ENCODE peak calls at places on chromosomes 6 and 20, in eight cellular contexts. F, J, I, Z, G, K, D and E are unnamed samples.

GRCh38 chr6:40819182-40819834 is 219.7 kb downstream of the UNC5CL start:
- DNase-seq in D (no peak), F (no peak), J (no peak), Z (no peak), I (no peak), G (no peak), K (no peak), E (no peak)

GRCh38 chr20:48278961-48279481 is 493.7 kb upstream of the SULF2 start:
- DNase-seq in Z (no peak), I (no peak), F (no peak), K (no peak), J (peak; percentile 35), G (no peak), D (no peak), E (no peak)

GRCh38 chr6:154510144-154510905 is at the start of gene CNKSR3:
- DNase-seq in D (peak; percentile 93), K (peak; percentile 96), I (peak; percentile 97), J (peak; percentile 95), F (peak; percentile 29), G (peak; percentile 59), Z (peak; percentile 93), E (no peak)

GRCh38 chr6:147106759-147107401 is 97.3 kb upstream of the STXBP5 start:
- DNase-seq in D (no peak), F (no peak), K (no peak), Z (peak; percentile 39), I (no peak), J (peak; percentile 83), G (no peak), E (no peak)

GRCh38 chr20:60071965-60072364 is 113.7 kb downstream of the CDH26 start:
- DNase-seq in G (no peak), I (no peak), D (no peak), K (no peak), Z (no peak), J (peak; percentile 9), F (no peak), E (no peak)

GRCh38 chr20:56626367-56627121 is 2.6 kb upstream of the TFAP2C start:
- DNase-seq in F (peak; percentile 12), J (no peak), D (no peak), K (no peak), Z (no peak), I (peak; percentile 75), G (no peak), E (no peak)

GRCh38 chr6:53353624-53354023 is 4.9 kb upstream of the ELOVL5 start:
- DNase-seq in D (no peak), Z (no peak), G (no peak), K (no peak), J (no peak), I (no peak), F (no peak), E (no peak)

GRCh38 chr20:23868321-23868720 is 11.2 kb downstream of the CST5 start:
- DNase-seq in G (no peak), K (no peak), F (no peak), I (no peak), Z (no peak), D (no peak), J (no peak), E (no peak)

GRCh38 chr6:169445227-169445626 is 191.6 kb upstream of the THBS2 start:
- DNase-seq in Z (no peak), J (no peak), D (no peak), K (no peak), I (no peak), G (no peak), F (no peak), E (no peak)

GRCh38 chr6:79277109-79277508 is 42.6 kb upstream of the HMGN3 start:
- DNase-seq in K (no peak), D (no peak), J (peak; percentile 1), I (no peak), F (no peak), Z (no peak), G (peak; percentile 29), E (no peak)

GRCh38 chr6:81783893-81784292 is 31.4 kb upstream of the TENT5A start:
- DNase-seq in F (no peak), Z (no peak), K (no peak), I (no peak), J (no peak), D (no peak), G (no peak), E (no peak)

GRCh38 chr6:120556491-120556890 is 777.8 kb downstream of the TBC1D32 start:
- DNase-seq in K (peak; percentile 75), Z (no peak), I (no peak), D (no peak), G (no peak), J (no peak), F (no peak), E (no peak)

GRCh38 chr6:33815854-33816253 is 12.1 kb upstream of the MLN start:
- DNase-seq in I (peak; percentile 35), F (no peak), K (peak; percentile 18), G (no peak), D (peak; percentile 14), Z (no peak), J (no peak), E (no peak)

GRCh38 chr6:112665114-112665513 is 318.0 kb downstream of the RFPL4B start:
- DNase-seq in D (no peak), Z (peak; percentile 15), K (no peak), G (no peak), J (peak; percentile 77), I (no peak), F (no peak), E (no peak)

GRCh38 chr6:161882196-161882595 is 608.3 kb upstream of the AGPAT4 start:
- DNase-seq in J (no peak), G (no peak), D (no peak), F (no peak), K (no peak), I (no peak), Z (no peak), E (no peak)

GRCh38 chr6:149060300-149060984 is 257.1 kb upstream of the TAB2 start:
- DNase-seq in D (peak; percentile 37), J (peak; percentile 43), Z (no peak), G (peak; percentile 21), F (peak; percentile 78), K (peak; percentile 29), I (peak; percentile 76), E (no peak)

GRCh38 chr20:10789386-10789785 is 115.6 kb upstream of the JAG1 start:
- DNase-seq in I (no peak), F (no peak), D (no peak), K (no peak), Z (no peak), J (no peak), G (no peak), E (no peak)

GRCh38 chr20:44651507-44652373 is at the start of gene ADA:
- DNase-seq in Z (no peak), F (peak; percentile 69), I (peak; percentile 82), G (no peak), D (no peak), J (peak; percentile 21), K (peak; percentile 47), E (no peak)

GRCh38 chr20:17023811-17024210 is 203.0 kb upstream of the PCSK2 start:
- DNase-seq in D (peak; percentile 24), J (peak; percentile 28), Z (no peak), G (no peak), F (no peak), K (peak; percentile 13), I (no peak), E (no peak)

GRCh38 chr6:31305674-31306219 is 33.9 kb upstream of the HLA-C start:
- DNase-seq in F (no peak), K (no peak), Z (no peak), J (no peak), D (no peak), G (no peak), I (no peak), E (no peak)

GRCh38 chr20:38536310-38536709 is 44.7 kb upstream of the ADIG start:
- DNase-seq in Z (no peak), F (no peak), J (peak; percentile 74), D (no peak), K (no peak), G (no peak), I (no peak), E (no peak)

GRCh38 chr20:3251806-3252205 is 12.8 kb upstream of the SLC4A11 start:
- DNase-seq in F (no peak), I (peak; percentile 70), Z (no peak), K (no peak), J (peak; percentile 67), D (no peak), G (no peak), E (no peak)

GRCh38 chr6:33848498-33848897 is 44.7 kb upstream of the MLN start:
- DNase-seq in J (no peak), K (no peak), F (no peak), D (no peak), G (no peak), I (peak; percentile 45), Z (no peak), E (no peak)

GRCh38 chr6:128397996-128398395 is 122.4 kb downstream of the PTPRK start:
- DNase-seq in Z (no peak), J (no peak), K (no peak), I (no peak), F (no peak), G (no peak), D (no peak), E (no peak)

GRCh38 chr6:141467881-141468280 is 664.8 kb upstream of the GJE1 start:
- DNase-seq in D (no peak), Z (no peak), G (no peak), K (no peak), J (no peak), I (no peak), F (no peak), E (no peak)

GRCh38 chr20:400451-401275 is 7.4 kb upstream of the RBCK1 start:
- DNase-seq in Z (no peak), D (no peak), F (no peak), G (no peak), I (no peak), K (no peak), J (no peak), E (no peak)

GRCh38 chr6:33683576-33684427 is 27.7 kb downstream of the UQCC2 start:
- DNase-seq in F (no peak), D (no peak), Z (no peak), G (no peak), I (no peak), J (no peak), K (no peak), E (no peak)

GRCh38 chr6:131758920-131759319 is 48.1 kb upstream of the CTAGE9 start:
- DNase-seq in G (no peak), J (no peak), F (no peak), Z (no peak), I (no peak), D (no peak), K (no peak), E (no peak)

GRCh38 chr6:40336296-40336695 is 250.9 kb downstream of the LRFN2 start:
- DNase-seq in G (no peak), J (no peak), D (no peak), K (no peak), I (no peak), Z (no peak), F (no peak), E (no peak)

GRCh38 chr20:45408646-45409213 is 641 bp downstream of the DBNDD2 start:
- DNase-seq in Z (no peak), I (no peak), D (no peak), K (no peak), J (no peak), G (no peak), F (no peak), E (no peak)

GRCh38 chr20:9476174-9476573 is 38.2 kb upstream of the LAMP5 start:
- DNase-seq in K (no peak), I (no peak), J (no peak), G (no peak), F (no peak), Z (no peak), D (no peak), E (no peak)

GRCh38 chr6:132227937-132228336 is 173.3 kb downstream of the MOXD1 start:
- DNase-seq in Z (peak; percentile 81), K (no peak), G (no peak), D (no peak), J (peak; percentile 96), I (no peak), F (no peak), E (no peak)

GRCh38 chr6:158803733-158804143 is 15.4 kb downstream of the EZR start:
- DNase-seq in Z (no peak), I (no peak), G (no peak), K (peak; percentile 32), J (no peak), D (no peak), F (peak; percentile 50), E (peak; percentile 47)

GRCh38 chr6:33430991-33431879 is 11.4 kb downstream of the SYNGAP1 start:
- DNase-seq in I (peak; percentile 90), K (peak; percentile 54), G (no peak), F (peak; percentile 82), Z (no peak), J (peak; percentile 65), D (no peak), E (peak; percentile 82)